ENCODE peak calls at places on chromosomes 5 and 9, in five cellular contexts. D is occipital lobe; L is CD4-positive, CD25-positive, alpha-beta regulatory T cell; C is Caco-2; T is right cardiac atrium. W is an unnamed sample.

GRCh38 chr9:110538169-110538568 is 41.4 kb downstream of the SVEP1 start:
- DNase-seq in L (no peak), D (no peak), C (no peak), T (no peak), W (no peak)

GRCh38 chr5:142118421-142118686 is 9.8 kb downstream of the NDFIP1 start:
- DNase-seq in C (no peak), T (no peak), L (no peak), D (no peak), W (no peak)

GRCh38 chr5:173767580-173768266 is 120.4 kb upstream of the CPEB4 start:
- DNase-seq in T (peak; percentile 78), D (no peak), L (no peak), C (no peak), W (no peak)

GRCh38 chr9:77944556-77945261 is 86.9 kb downstream of the GNAQ start:
- DNase-seq in C (peak; percentile 42), L (no peak), T (peak; percentile 56), D (no peak), W (no peak)

GRCh38 chr5:106825379-106825778 is 845.4 kb downstream of the EFNA5 start:
- DNase-seq in L (no peak), C (no peak), T (no peak), D (no peak), W (no peak)

GRCh38 chr5:1101991-1102713 is 9.7 kb downstream of the SLC12A7 start:
- DNase-seq in C (peak; percentile 54), L (no peak), D (no peak), T (peak; percentile 86), W (peak; percentile 42)

GRCh38 chr9:18824095-18824666 is 208.8 kb downstream of the SAXO1 start:
- DNase-seq in T (no peak), C (no peak), L (no peak), D (no peak), W (no peak)

GRCh38 chr9:107000218-107000617 is 137.3 kb downstream of the ZNF462 start:
- DNase-seq in T (no peak), L (no peak), C (no peak), D (no peak), W (no peak)

GRCh38 chr9:98568234-98568922 is 140.4 kb downstream of the GABBR2 start:
- DNase-seq in D (no peak), T (no peak), C (no peak), L (no peak), W (no peak)

GRCh38 chr9:99041618-99042017 is 63.3 kb upstream of the TGFBR1 start:
- DNase-seq in L (no peak), T (no peak), D (no peak), C (no peak), W (no peak)

GRCh38 chr5:147689436-147689835 is 93.1 kb downstream of the JAKMIP2 start:
- DNase-seq in T (no peak), D (peak; percentile 8), C (no peak), L (no peak), W (no peak)

GRCh38 chr9:94909250-94909894 is 182.9 kb downstream of the AOPEP start:
- DNase-seq in T (no peak), D (no peak), L (no peak), C (no peak), W (no peak)

GRCh38 chr5:151730381-151730780 is 28.1 kb downstream of the ATOX1 start:
- DNase-seq in L (no peak), D (no peak), C (no peak), T (no peak), W (no peak)

GRCh38 chr9:24189986-24190385 is 355.7 kb downstream of the IZUMO3 start:
- DNase-seq in C (no peak), L (no peak), T (no peak), D (no peak), W (no peak)

GRCh38 chr5:176542135-176542595 is 5.0 kb upstream of the RNF44 start:
- DNase-seq in D (no peak), L (peak; percentile 66), C (no peak), T (peak; percentile 74), W (no peak)

GRCh38 chr9:83440641-83441040 is 97.6 kb downstream of the FRMD3 start:
- DNase-seq in T (no peak), C (no peak), D (no peak), L (no peak), W (no peak)

GRCh38 chr9:113673726-113674125 is 202.4 kb upstream of the ZNF618 start:
- DNase-seq in L (no peak), C (no peak), T (no peak), D (no peak), W (no peak)

GRCh38 chr9:136743639-136744211 is 985 bp upstream of the LCN10 start:
- DNase-seq in C (no peak), T (peak; percentile 35), L (no peak), D (no peak), W (no peak)

GRCh38 chr5:106610041-106610440 is 1060.7 kb downstream of the EFNA5 start:
- DNase-seq in L (no peak), D (no peak), T (no peak), C (no peak), W (no peak)

GRCh38 chr9:105877719-105878118 is 183.4 kb downstream of the TMEM38B start:
- DNase-seq in D (no peak), T (no peak), C (no peak), L (no peak), W (no peak)

GRCh38 chr5:124287813-124288212 is 458.6 kb downstream of the ZNF608 start:
- DNase-seq in T (no peak), L (no peak), D (no peak), C (no peak), W (no peak)

GRCh38 chr9:87040410-87041009 is 93.2 kb upstream of the GAS1 start:
- DNase-seq in T (no peak), L (no peak), D (no peak), C (no peak), W (no peak)

GRCh38 chr5:176611435-176611834 is 1.5 kb upstream of the GPRIN1 start:
- DNase-seq in T (peak; percentile 92), C (peak; percentile 73), L (peak; percentile 51), D (no peak), W (peak; percentile 76)

GRCh38 chr5:175707751-175708375 is 50.0 kb downstream of the HRH2 start:
- DNase-seq in T (no peak), D (no peak), L (no peak), C (peak; percentile 25), W (no peak)

GRCh38 chr9:81132796-81133195 is 556.6 kb downstream of the TLE1 start:
- DNase-seq in D (no peak), T (no peak), C (no peak), L (no peak), W (no peak)

GRCh38 chr5:171858303-171858702 is 72.7 kb downstream of the SMIM23 start:
- DNase-seq in T (no peak), C (no peak), L (no peak), D (no peak), W (no peak)

GRCh38 chr9:112422417-112423148 is 42.7 kb downstream of the HSDL2 start:
- DNase-seq in L (no peak), T (no peak), D (no peak), C (no peak), W (no peak)

GRCh38 chr9:116837038-116837998 is 150.2 kb downstream of the TRIM32 start:
- DNase-seq in T (no peak), L (no peak), D (no peak), C (no peak), W (no peak)

GRCh38 chr9:130530932-130531331 is 48.4 kb upstream of the FUBP3 start:
- DNase-seq in C (no peak), D (no peak), T (peak; percentile 90), L (no peak), W (no peak)

GRCh38 chr5:175344331-175345200 is 99.4 kb downstream of the DRD1 start:
- DNase-seq in C (peak; percentile 75), T (no peak), D (peak; percentile 33), L (no peak), W (no peak)

GRCh38 chr5:71587709-71588532 is 781 bp downstream of the MCCC2 start:
- DNase-seq in T (peak; percentile 63), D (no peak), L (no peak), C (no peak), W (no peak)

GRCh38 chr5:172696171-172696849 is 55.2 kb downstream of the NEURL1B start:
- DNase-seq in D (no peak), L (no peak), T (peak; percentile 92), C (no peak), W (no peak)

W was measured in neural crest cell.